ENCODE peak calls at places on chromosomes 5 and 9, in nine cellular contexts. Z is SK-MEL-5; Y is GM06990; K is activated CD4-positive, alpha-beta T cell treated with anti-CD3 and anti-CD28 coated beads, Interleukin-2, amount 10 ng/mL, durations not matched to agents 7 days and 5 days; R is Caki2; E is stimulated activated CD8-positive, alpha-beta memory T cell treated with anti-CD3 and anti-CD28 coated beads, Interleukin-15, amount 100 ng/mL, for 1 hour; O is dermis microvascular lymphatic vessel endothelial cell; U is breast epithelium; C is CD4-positive, alpha-beta T cell. W is an unnamed sample.

GRCh38 chr5:172659570-172659908 is 18.5 kb downstream of the NEURL1B start:
- DNase-seq in Z (no peak), Y (no peak), K (no peak), R (no peak), E (no peak), O (no peak), U (no peak), C (no peak), W (no peak)

GRCh38 chr5:122694884-122695283 is 80.0 kb upstream of the SNX2 start:
- DNase-seq in Z (no peak), Y (no peak), K (no peak), R (no peak), E (no peak), O (no peak), U (no peak), C (no peak), W (no peak)

GRCh38 chr9:91360551-91361293 is 996 bp downstream of the AUH start:
- DNase-seq in Z (peak; percentile 11), Y (no peak), K (no peak), R (no peak), E (no peak), O (no peak), U (no peak), C (no peak), W (no peak)

GRCh38 chr9:113771199-113771598 is 104.9 kb upstream of the ZNF618 start:
- DNase-seq in Z (no peak), Y (no peak), K (no peak), R (no peak), E (no peak), O (no peak), U (no peak), C (no peak), W (no peak)

GRCh38 chr9:98990181-98990870 is 46.6 kb downstream of the COL15A1 start:
- DNase-seq in Z (no peak), Y (no peak), K (no peak), R (no peak), E (no peak), O (no peak), U (no peak), C (no peak), W (no peak)

GRCh38 chr5:139985733-139986132 is 57.4 kb downstream of the NRG2 start:
- DNase-seq in Z (peak; percentile 77), Y (no peak), K (no peak), R (peak; percentile 88), E (no peak), O (no peak), U (no peak), C (no peak), W (no peak)

GRCh38 chr5:150144211-150144801 is 11.3 kb downstream of the PDGFRB start:
- DNase-seq in Z (no peak), Y (no peak), K (no peak), R (no peak), E (no peak), O (no peak), U (no peak), C (no peak), W (no peak)

GRCh38 chr5:170219615-170220014 is 13.2 kb upstream of the C5orf58 start:
- DNase-seq in Z (no peak), Y (no peak), K (no peak), R (peak; percentile 86), E (no peak), O (no peak), U (no peak), C (no peak), W (no peak)

GRCh38 chr5:154756203-154756870 is 1.2 kb downstream of the LARP1 start:
- DNase-seq in Z (no peak), Y (peak; percentile 52), K (peak; percentile 35), R (peak; percentile 72), E (no peak), O (no peak), U (peak; percentile 58), C (peak; percentile 56), W (no peak)

GRCh38 chr9:112569186-112569585 is 82.6 kb downstream of the KIAA1958 start:
- DNase-seq in Z (no peak), Y (no peak), K (no peak), R (no peak), E (no peak), O (no peak), U (no peak), C (no peak), W (no peak)

GRCh38 chr5:123429993-123430392 is 6.8 kb upstream of the CEP120 start:
- DNase-seq in Z (no peak), Y (no peak), K (no peak), R (no peak), E (no peak), O (no peak), U (no peak), C (no peak), W (no peak)

GRCh38 chr9:114278881-114279570 is 43.9 kb upstream of the ORM1 start:
- DNase-seq in Z (no peak), Y (no peak), K (no peak), R (peak; percentile 91), E (no peak), O (no peak), U (no peak), C (no peak), W (no peak)

GRCh38 chr9:18705763-18706372 is 231.9 kb downstream of the ADAMTSL1 start:
- DNase-seq in Z (no peak), Y (no peak), K (no peak), R (no peak), E (no peak), O (no peak), U (no peak), C (no peak), W (no peak)

GRCh38 chr5:151283120-151283825 is 20.3 kb downstream of the SLC36A3 start:
- DNase-seq in Z (no peak), Y (no peak), K (no peak), R (no peak), E (no peak), O (no peak), U (no peak), C (no peak), W (no peak)

GRCh38 chr5:94932259-94932658 is 313.8 kb downstream of the SLF1 start:
- DNase-seq in Z (no peak), Y (no peak), K (no peak), R (no peak), E (no peak), O (no peak), U (no peak), C (no peak), W (no peak)

GRCh38 chr5:141488591-141489478 is at the start of gene PCDHGC5:
- DNase-seq in Z (no peak), Y (no peak), K (no peak), R (no peak), E (no peak), O (no peak), U (no peak), C (no peak), W (no peak)

GRCh38 chr9:89600831-89601230 is 4.0 kb upstream of the GADD45G start:
- DNase-seq in Z (no peak), Y (no peak), K (no peak), R (no peak), E (no peak), O (no peak), U (no peak), C (no peak), W (no peak)

GRCh38 chr5:163548649-163549048 is 43.2 kb downstream of the MAT2B start:
- DNase-seq in Z (no peak), Y (no peak), K (no peak), R (no peak), E (no peak), O (no peak), U (no peak), C (no peak), W (no peak)

GRCh38 chr9:86939896-86940295 is 7.4 kb downstream of the GAS1 start:
- DNase-seq in Z (no peak), Y (no peak), K (no peak), R (no peak), E (no peak), O (no peak), U (no peak), C (no peak), W (no peak)

GRCh38 chr5:34716986-34717385 is 60.9 kb downstream of the RAI14 start:
- DNase-seq in Z (no peak), Y (no peak), K (no peak), R (no peak), E (no peak), O (no peak), U (no peak), C (no peak), W (no peak)

GRCh38 chr5:151357792-151358191 is 10.4 kb upstream of the SLC36A2 start:
- DNase-seq in Z (no peak), Y (no peak), K (no peak), R (no peak), E (no peak), O (no peak), U (no peak), C (no peak), W (no peak)

GRCh38 chr9:124795881-124796415 is 19.0 kb downstream of the OLFML2A start:
- DNase-seq in Z (no peak), Y (no peak), K (no peak), R (no peak), E (no peak), O (peak; percentile 73), U (no peak), C (no peak), W (no peak)

GRCh38 chr5:55333017-55333416 is 25.2 kb downstream of the MTREX start:
- DNase-seq in Z (no peak), Y (no peak), K (no peak), R (no peak), E (no peak), O (no peak), U (no peak), C (no peak), W (no peak)

GRCh38 chr5:121144764-121145163 is 680.7 kb downstream of the PRR16 start:
- DNase-seq in Z (peak; percentile 33), Y (no peak), K (no peak), R (no peak), E (no peak), O (no peak), U (no peak), C (no peak), W (no peak)

GRCh38 chr5:168472329-168472728 is 13.9 kb upstream of the RARS1 start:
- DNase-seq in Z (peak; percentile 67), Y (no peak), K (no peak), R (peak; percentile 82), E (no peak), O (no peak), U (no peak), C (no peak), W (no peak)

W was measured in KG1.